ENCODE peak calls at places on chromosomes 3 and 15, in seven cellular contexts. B, N, S, D, E, U and T are unnamed samples.

GRCh38 chr3:186754006-186754405 is 29.4 kb upstream of the EIF4A2 start:
- DNase-seq in B (no peak), N (no peak), S (no peak), D (no peak), E (no peak), U (no peak), T (no peak)

GRCh38 chr3:177490626-177491025 is 293.3 kb upstream of the TBL1XR1 start:
- DNase-seq in B (no peak), N (no peak), S (no peak), D (no peak), E (no peak), U (no peak), T (no peak)

GRCh38 chr15:43070893-43071292 is 34.9 kb downstream of the UBR1 start:
- DNase-seq in B (no peak), N (no peak), S (no peak), D (no peak), E (no peak), U (no peak), T (no peak)

GRCh38 chr3:138114988-138115971 is at the start of gene DZIP1L:
- DNase-seq in B (no peak), N (peak), S (peak), D (peak), E (peak), U (peak), T (no peak)

GRCh38 chr15:97904196-97904572 is 56.3 kb upstream of the ARRDC4 start:
- DNase-seq in B (no peak), N (peak), S (peak), D (peak), E (peak), U (peak), T (no peak)

GRCh38 chr15:42723068-42723467 is 13.9 kb downstream of the CDAN1 start:
- DNase-seq in B (no peak), N (no peak), S (no peak), D (no peak), E (no peak), U (no peak), T (no peak)

GRCh38 chr15:58046467-58046866 is 19.0 kb downstream of the ALDH1A2 start:
- DNase-seq in B (no peak), N (no peak), S (no peak), D (no peak), E (no peak), U (no peak), T (no peak)

GRCh38 chr15:93359037-93359779 is 270.2 kb upstream of the RGMA start:
- DNase-seq in B (no peak), N (no peak), S (no peak), D (no peak), E (peak), U (no peak), T (no peak)

GRCh38 chr3:87987952-87988351 is 70.9 kb downstream of the CGGBP1 start:
- DNase-seq in B (no peak), N (no peak), S (peak), D (no peak), E (no peak), U (no peak), T (no peak)

GRCh38 chr3:24646790-24647189 is 152.1 kb upstream of the THRB start:
- DNase-seq in B (no peak), N (no peak), S (no peak), D (no peak), E (no peak), U (no peak), T (no peak)

GRCh38 chr15:85149460-85150129 is 167.9 kb downstream of the PDE8A start:
- DNase-seq in B (no peak), N (no peak), S (no peak), D (no peak), E (no peak), U (no peak), T (no peak)

GRCh38 chr3:160973067-160973466 is 132.1 kb downstream of the B3GALNT1 start:
- DNase-seq in B (no peak), N (no peak), S (no peak), D (no peak), E (no peak), U (no peak), T (no peak)

GRCh38 chr3:12957334-12957733 is 115.9 kb downstream of the IQSEC1 start:
- DNase-seq in B (no peak), N (no peak), S (no peak), D (no peak), E (no peak), U (no peak), T (no peak)

GRCh38 chr3:41418961-41419691 is 219.8 kb downstream of the CTNNB1 start:
- DNase-seq in B (no peak), N (no peak), S (peak), D (peak), E (no peak), U (no peak), T (no peak)

GRCh38 chr15:37134699-37135131 is 34.4 kb upstream of the MEIS2 start:
- DNase-seq in B (no peak), N (peak), S (peak), D (no peak), E (peak), U (no peak), T (no peak)

GRCh38 chr3:65448120-65448519 is 590.6 kb downstream of the MAGI1 start:
- DNase-seq in B (no peak), N (no peak), S (no peak), D (no peak), E (no peak), U (no peak), T (no peak)

GRCh38 chr3:26191556-26191955 is 401.7 kb downstream of the OXSM start:
- DNase-seq in B (no peak), N (no peak), S (no peak), D (no peak), E (no peak), U (no peak), T (no peak)

GRCh38 chr15:33113666-33114483 is 80.6 kb downstream of the FMN1 start:
- DNase-seq in B (no peak), N (no peak), S (no peak), D (no peak), E (no peak), U (no peak), T (no peak)

GRCh38 chr3:130516645-130517512 is at the start of gene COL6A6:
- DNase-seq in B (no peak), N (no peak), S (no peak), D (no peak), E (no peak), U (peak), T (no peak)